ENCODE peak calls at places on chromosomes 16 and 17, in nine cellular contexts. D, G, A, Q, C, T, H, R and W are unnamed samples. For H3K4me1, the result is how much of the 10 kb centered on the place peaks cover.

GRCh38 chr17:31424944-31425582 is 33.6 kb downstream of the RAB11FIP4 start:
- DNase-seq in G (peak), A (no peak), C (no peak), R (peak), T (peak), H (no peak), D (no peak), Q (no peak), W (peak)

GRCh38 chr17:78595135-78595810 is 18.1 kb upstream of the DNAH17 start:
- DNase-seq in A (no peak), H (no peak), T (no peak), R (no peak), Q (no peak), C (no peak), G (no peak), D (no peak), W (no peak)

GRCh38 chr17:12620200-12620720 is 45.4 kb upstream of the MYOCD start:
- DNase-seq in D (no peak), C (no peak), R (no peak), Q (no peak), A (peak), H (no peak), G (no peak), T (peak), W (no peak)

GRCh38 chr17:15917439-15918027 is 27.4 kb upstream of the ADORA2B start:
- DNase-seq in T (no peak), R (no peak), A (no peak), Q (no peak), C (no peak), G (peak), D (peak), H (no peak), W (no peak)

GRCh38 chr17:10875411-10875810 is 37.5 kb upstream of the PIRT start:
- DNase-seq in G (peak), Q (peak), D (peak), R (no peak), C (no peak), T (peak), H (peak), A (peak), W (peak)

GRCh38 chr17:47225436-47225858 is 16.3 kb downstream of the MYL4 start:
- DNase-seq in T (no peak), D (peak), G (no peak), A (no peak), C (peak), H (no peak), Q (peak), R (no peak), W (no peak)

GRCh38 chr17:82400830-82401229 is 17.3 kb upstream of the HEXD start:
- DNase-seq in A (peak), D (no peak), T (no peak), C (no peak), H (peak), R (no peak), G (no peak), Q (no peak), W (no peak)

GRCh38 chr16:72191551-72191950 is 19.6 kb upstream of the PMFBP1 start:
- DNase-seq in R (no peak), H (no peak), G (no peak), A (no peak), D (peak), T (no peak), Q (no peak), C (no peak), W (no peak)

GRCh38 chr16:81946206-81946605 is 65.1 kb downstream of the SDR42E1 start:
- DNase-seq in T (no peak), C (no peak), D (peak), Q (no peak), A (no peak), H (no peak), R (no peak), G (no peak), W (no peak)

GRCh38 chr17:4768281-4768680 is 3.4 kb upstream of the TM4SF5 start:
- DNase-seq in R (no peak), D (no peak), T (no peak), C (no peak), A (no peak), H (no peak), G (no peak), Q (no peak), W (no peak)

GRCh38 chr17:65712383-65713267 is 151.2 kb upstream of the AXIN2 start:
- DNase-seq in R (no peak), G (no peak), Q (no peak), A (no peak), T (no peak), H (no peak), C (no peak), D (no peak), W (no peak)

GRCh38 chr17:81991684-81992513 is 14.5 kb downstream of the ASPSCR1 start:
- DNase-seq in G (no peak), R (peak), A (no peak), D (peak), T (peak), H (no peak), C (no peak), Q (peak), W (peak)

GRCh38 chr17:10243905-10244844 is 45.8 kb upstream of the GAS7 start:
- DNase-seq in Q (no peak), C (no peak), T (no peak), R (no peak), H (no peak), G (no peak), D (peak), A (no peak), W (peak)

GRCh38 chr17:19457046-19457445 is 46.0 kb downstream of the RNF112 start:
- DNase-seq in H (no peak), R (no peak), Q (no peak), T (no peak), G (no peak), C (no peak), D (no peak), A (no peak), W (no peak)

GRCh38 chr16:75247249-75247648 is 4.2 kb downstream of the BCAR1 start:
- DNase-seq in A (no peak), D (no peak), C (no peak), G (no peak), H (no peak), T (no peak), R (no peak), Q (no peak), W (no peak)

GRCh38 chr17:66904760-66905637 is 59.5 kb upstream of the CACNG4 start:
- DNase-seq in A (no peak), Q (peak), R (peak), C (no peak), H (no peak), D (peak), G (no peak), T (no peak), W (peak)

GRCh38 chr16:29804020-29804419 is 2.3 kb upstream of the MAZ start:
- DNase-seq in T (peak), Q (no peak), C (no peak), H (peak), D (no peak), G (peak), A (no peak), R (no peak), W (no peak)

GRCh38 chr17:41523225-41523593 is 4.5 kb upstream of the KRT15 start:
- DNase-seq in H (no peak), D (no peak), A (no peak), Q (no peak), R (no peak), C (no peak), T (no peak), G (no peak), W (no peak)

GRCh38 chr17:1366234-1366633 is 33.8 kb downstream of the YWHAE start:
- DNase-seq in T (no peak), C (no peak), H (no peak), D (no peak), A (no peak), G (peak), R (no peak), Q (no peak), W (no peak)

GRCh38 chr17:1367351-1367745 is 32.7 kb downstream of the YWHAE start:
- DNase-seq in Q (no peak), T (peak), A (no peak), R (no peak), H (no peak), C (no peak), D (peak), G (no peak), W (no peak)

GRCh38 chr17:1362964-1363363 is 37.1 kb downstream of the YWHAE start:
- DNase-seq in H (peak), Q (no peak), R (no peak), G (no peak), A (peak), T (no peak), D (peak), C (no peak), W (no peak)

GRCh38 chr17:1368588-1368987 is 31.4 kb downstream of the YWHAE start:
- DNase-seq in D (no peak), Q (no peak), G (no peak), H (no peak), T (no peak), C (no peak), A (no peak), R (no peak), W (no peak)

DNA sequence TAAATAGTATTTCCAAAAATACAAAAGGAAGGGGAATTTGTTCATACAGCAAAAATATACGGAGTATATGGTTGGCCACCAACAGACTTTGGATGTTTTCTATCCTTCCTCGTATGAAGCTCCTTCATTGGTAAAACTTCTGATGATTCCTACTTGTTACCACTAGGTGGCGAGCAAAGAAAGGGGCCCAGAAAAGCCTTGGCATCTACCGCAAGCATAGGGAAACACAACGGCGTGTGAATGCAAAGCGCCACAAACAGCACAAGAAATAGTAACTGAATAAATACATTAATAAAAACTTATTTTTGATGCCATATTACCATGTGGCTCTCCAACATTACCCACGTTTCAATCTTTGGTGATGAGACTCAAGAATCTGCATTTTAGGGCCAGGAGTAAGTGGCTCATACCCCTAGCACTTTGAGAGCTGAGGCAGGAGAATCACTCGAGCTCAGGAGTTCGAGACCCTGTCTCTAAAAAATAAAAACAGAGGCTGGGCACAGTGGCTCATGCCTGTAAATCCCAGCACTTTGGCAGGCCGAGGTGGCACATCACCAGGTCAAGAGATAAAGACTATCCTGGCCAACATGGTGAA is 34.5 kb downstream of the YWHAE start:
- DNase-seq in R (peak), C (peak), T (peak), A (peak), G (peak), H (peak), Q (peak), D (peak), W (peak)
- H3K4me2 ChIP-seq in R (peak), C (peak), T (no peak), A (peak), G (no peak), H (peak), Q (no peak), D (peak), W (peak)

DNA sequence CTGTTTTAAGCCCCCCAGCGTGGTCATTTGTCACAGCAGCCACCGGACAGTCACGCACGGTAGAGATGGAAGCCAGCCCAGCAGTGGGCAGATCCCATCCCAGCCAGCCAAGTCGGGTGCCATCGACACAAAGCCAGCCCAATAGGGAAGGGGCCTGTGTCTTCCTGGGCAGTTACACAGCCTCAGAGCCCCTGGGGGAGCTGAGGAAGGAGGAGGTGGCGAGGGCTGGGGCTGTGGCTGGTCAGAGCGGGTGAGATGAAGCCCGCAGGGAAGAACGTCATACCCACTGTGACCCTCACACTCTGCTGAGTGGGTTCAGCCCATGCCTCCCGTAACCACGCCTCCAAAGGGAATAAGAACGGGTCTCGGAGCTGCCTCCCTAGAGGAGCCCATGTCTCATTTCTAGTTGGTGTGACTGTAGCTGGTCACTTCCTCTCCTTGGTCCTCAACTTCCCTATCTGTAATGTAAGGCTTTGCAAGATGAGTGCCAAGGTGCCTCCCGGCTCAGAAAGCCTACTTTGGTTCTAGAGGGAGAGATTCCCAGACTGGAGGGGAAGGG is 20.9 kb downstream of the C16orf74 start:
- DNase-seq in D (no peak), G (no peak), A (no peak), H (no peak), R (no peak), T (no peak), Q (no peak), C (no peak), W (no peak)
- TF ChIP-seq EZH2phosphoT487 in D (no peak), G (no peak), A (no peak), H (no peak), R (no peak), T (no peak), Q (no peak), C (no peak), W (no peak)

DNA sequence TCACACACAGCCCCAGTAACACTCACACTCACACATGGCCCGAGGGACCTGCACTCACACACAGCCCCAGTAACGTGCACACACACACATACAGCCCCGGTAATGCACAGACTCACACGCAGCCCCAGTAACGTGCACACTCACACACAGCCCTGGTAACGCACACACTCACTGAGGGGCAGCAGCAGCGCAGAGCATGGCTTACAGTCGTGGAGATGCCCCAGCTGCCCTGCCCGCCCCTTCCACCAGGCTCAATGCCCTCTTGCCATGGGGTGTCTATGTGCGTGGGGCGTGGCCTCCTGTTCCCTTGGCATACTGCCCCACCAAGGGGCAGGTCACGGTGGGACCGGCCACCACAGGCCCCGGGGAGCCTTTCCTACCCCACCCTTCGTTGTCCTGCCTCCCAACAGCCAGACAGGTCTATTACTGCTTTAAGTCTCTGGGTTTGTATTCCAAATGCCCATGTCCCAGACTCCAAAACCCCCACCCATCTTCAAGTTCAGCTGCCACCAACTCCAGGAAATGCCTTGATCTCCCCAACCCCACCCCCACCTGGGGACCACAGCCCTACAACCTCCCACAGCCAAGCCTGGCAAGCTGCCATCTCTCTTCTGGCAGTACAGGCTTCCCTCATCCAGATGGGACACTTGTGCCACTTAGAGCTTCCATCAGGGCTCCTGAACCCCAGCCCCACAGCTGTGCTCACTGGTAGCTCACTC is 2.6 kb downstream of the CCDC102A start:
- DNase-seq in H (no peak), D (peak), C (no peak), R (peak), T (no peak), A (no peak), G (no peak), Q (no peak), W (no peak)
- H3K4me1 ChIP-seq in H (half or more), D (under half), C (half or more), R (under half), T (under half), A (under half), G (under half), Q (under half), W (under half)

DNA sequence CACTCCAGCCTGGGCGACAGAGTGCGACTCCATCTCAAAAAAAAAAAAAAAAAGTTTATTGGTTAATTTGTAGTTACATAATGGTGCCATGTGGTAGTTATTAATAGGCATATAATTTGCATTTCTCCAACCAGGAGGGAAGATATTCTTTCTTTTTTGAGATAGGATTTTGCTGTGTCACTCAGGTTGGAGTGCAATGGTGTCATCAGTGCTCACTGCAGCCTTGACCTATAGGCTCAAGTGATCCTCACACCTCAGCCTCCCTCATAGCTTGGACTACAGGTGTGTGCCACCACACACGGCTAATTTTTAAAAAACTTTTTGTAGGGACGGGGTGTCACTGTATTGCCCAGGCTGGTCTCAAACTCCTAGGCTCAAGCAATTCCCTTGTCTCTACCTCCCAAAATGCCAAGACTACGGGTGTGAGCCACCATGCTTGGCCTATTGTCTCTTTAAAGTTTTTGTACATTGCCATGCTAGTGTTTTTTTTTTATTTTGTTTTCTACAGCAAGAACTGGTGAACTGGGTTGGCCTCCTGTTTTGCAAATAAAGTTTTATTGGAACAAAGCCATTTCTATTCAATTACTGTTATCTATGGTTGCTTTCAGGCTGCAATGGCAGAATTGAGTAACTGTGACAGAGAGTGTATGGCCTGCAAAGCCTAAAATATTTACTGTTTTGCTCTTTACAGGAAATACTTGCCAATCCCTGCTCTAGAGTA is 11.9 kb downstream of the SNX29 start:
- DNase-seq in C (no peak), A (no peak), T (no peak), R (no peak), G (no peak), H (no peak), Q (no peak), D (no peak), W (no peak)
- H3K4me2 ChIP-seq in C (no peak), A (no peak), T (no peak), R (no peak), G (no peak), H (no peak), Q (no peak), D (no peak), W (no peak)

GRCh38 chr16:67284699-67285646 is 5.6 kb downstream of the PLEKHG4 start:
- DNase-seq in R (peak), G (peak), C (no peak), T (peak), H (no peak), D (peak), Q (peak), A (no peak), W (peak)
- TF ChIP-seq EZH2phosphoT487 in R (no peak), G (no peak), C (no peak), T (no peak), H (no peak), D (no peak), Q (no peak), A (no peak), W (no peak)

GRCh38 chr17:45342306-45342705 is 25.5 kb upstream of the MAP3K14 start:
- DNase-seq in H (no peak), R (no peak), D (no peak), C (no peak), G (no peak), T (no peak), A (no peak), Q (no peak), W (no peak)
- H3K4me1 ChIP-seq in H (under half), R (under half), D (under half), C (under half), G (under half), T (under half), A (under half), Q (under half), W (under half)

GRCh38 chr16:27362570-27363245 is 39.3 kb upstream of the IL21R start:
- DNase-seq in A (no peak), D (no peak), C (no peak), R (no peak), G (no peak), T (no peak), Q (no peak), H (no peak), W (no peak)
- H3K4me2 ChIP-seq in A (no peak), D (no peak), C (no peak), R (no peak), G (no peak), T (no peak), Q (no peak), H (no peak), W (no peak)